ENCODE peak calls at places on chromosome 3, in five cellular contexts. N, V, G, O and U are unnamed samples. For H3K36me3 and H3K27me3, the result is how much of the 10 kb centered on the place peaks cover.

GRCh38 chr3:183244981-183245476 is 8.0 kb upstream of the B3GNT5 start:
- DNase-seq in N (no peak), V (no peak), G (no peak), O (peak), U (no peak)

GRCh38 chr3:56917740-56918568 is 116.2 kb upstream of the ARHGEF3 start:
- DNase-seq in N (no peak), V (no peak), G (no peak), O (no peak), U (no peak)

GRCh38 chr3:39261726-39262125 is 18.1 kb downstream of the CX3CR1 start:
- DNase-seq in N (no peak), V (no peak), G (no peak), O (no peak), U (no peak)

GRCh38 chr3:118991775-118992174 is 42.9 kb downstream of the IGSF11 start:
- DNase-seq in N (no peak), V (peak), G (no peak), O (no peak), U (no peak)

GRCh38 chr3:57062119-57062631 is 1.7 kb downstream of the SPATA12 start:
- DNase-seq in N (no peak), V (no peak), G (no peak), O (no peak), U (no peak)

GRCh38 chr3:94317054-94317453 is 254.2 kb downstream of the NSUN3 start:
- DNase-seq in N (no peak), V (no peak), G (no peak), O (no peak), U (no peak)

GRCh38 chr3:53375019-53375418 is 27.7 kb upstream of the DCP1A start:
- DNase-seq in N (no peak), V (peak), G (peak), O (peak), U (peak)

GRCh38 chr3:30587876-30588275 is 18.5 kb upstream of the TGFBR2 start:
- DNase-seq in N (no peak), V (no peak), G (no peak), O (no peak), U (no peak)

GRCh38 chr3:9028134-9028533 is 64.9 kb upstream of the RAD18 start:
- DNase-seq in N (no peak), V (peak), G (peak), O (peak), U (peak)

GRCh38 chr3:109184726-109185125 is 48.2 kb downstream of the C3orf85 start:
- DNase-seq in N (no peak), V (no peak), G (no peak), O (no peak), U (no peak)

GRCh38 chr3:161558256-161558655 is 61.6 kb downstream of the OTOL1 start:
- DNase-seq in N (no peak), V (no peak), G (no peak), O (no peak), U (peak)

GRCh38 chr3:18649666-18650363 is 224.7 kb upstream of the SATB1 start:
- DNase-seq in N (no peak), V (no peak), G (no peak), O (no peak), U (no peak)

GRCh38 chr3:182136008-182136910 is 424.5 kb downstream of the SOX2 start:
- DNase-seq in N (no peak), V (no peak), G (no peak), O (no peak), U (no peak)

GRCh38 chr3:151379083-151379734 is 5.3 kb downstream of the P2RY12 start:
- DNase-seq in N (no peak), V (no peak), G (peak), O (no peak), U (no peak)

GRCh38 chr3:72892870-72893269 is 5.0 kb downstream of the GXYLT2 start:
- DNase-seq in N (no peak), V (no peak), G (no peak), O (no peak), U (no peak)

GRCh38 chr3:8741581-8742355 is 8.2 kb downstream of the CAV3 start:
- DNase-seq in N (peak), V (no peak), G (peak), O (no peak), U (no peak)

GRCh38 chr3:4584537-4585249 is 91.5 kb downstream of the ITPR1 start:
- DNase-seq in N (no peak), V (no peak), G (peak), O (no peak), U (no peak)

GRCh38 chr3:182913889-182914288 is 66.4 kb downstream of the DCUN1D1 start:
- DNase-seq in N (no peak), V (no peak), G (no peak), O (no peak), U (no peak)

GRCh38 chr3:9080165-9080564 is 116.9 kb upstream of the RAD18 start:
- DNase-seq in N (no peak), V (no peak), G (peak), O (no peak), U (no peak)

GRCh38 chr3:107599755-107600122 is 77.0 kb downstream of the BBX start:
- DNase-seq in N (no peak), V (no peak), G (no peak), O (no peak), U (no peak)

GRCh38 chr3:12479919-12480425 is 4.3 kb upstream of the TSEN2 start:
- DNase-seq in N (no peak), V (peak), G (no peak), O (peak), U (no peak)

GRCh38 chr3:17412950-17413530 is 329.4 kb downstream of the TBC1D5 start:
- DNase-seq in N (no peak), V (no peak), G (peak), O (no peak), U (no peak)

GRCh38 chr3:179288845-179289244 is 34.0 kb upstream of the ZNF639 start:
- DNase-seq in N (no peak), V (no peak), G (no peak), O (no peak), U (no peak)

GRCh38 chr3:196789773-196790419 is 50.2 kb downstream of the PAK2 start:
- DNase-seq in N (no peak), V (no peak), G (no peak), O (no peak), U (no peak)

GRCh38 chr3:57088503-57088902 is 28.0 kb downstream of the SPATA12 start:
- DNase-seq in N (no peak), V (no peak), G (no peak), O (no peak), U (no peak)

GRCh38 chr3:73511555-73511954 is 113.2 kb downstream of the PDZRN3 start:
- DNase-seq in N (no peak), V (no peak), G (no peak), O (no peak), U (no peak)

GRCh38 chr3:135460273-135460672 is 505.3 kb upstream of the PPP2R3A start:
- DNase-seq in N (no peak), V (no peak), G (no peak), O (no peak), U (no peak)

GRCh38 chr3:67484085-67484484 is 170.3 kb downstream of the SUCLG2 start:
- DNase-seq in N (no peak), V (no peak), G (no peak), O (no peak), U (no peak)

GRCh38 chr3:111864821-111865656 is 6.0 kb downstream of the PHLDB2 start:
- DNase-seq in N (peak), V (no peak), G (peak), O (no peak), U (no peak)

GRCh38 chr3:171824824-171825221 is 14.5 kb upstream of the PLD1 start:
- DNase-seq in N (no peak), V (no peak), G (peak), O (no peak), U (no peak)

GRCh38 chr3:102791641-102792589 is 357.1 kb downstream of the ZPLD1 start:
- DNase-seq in N (peak), V (no peak), G (no peak), O (no peak), U (no peak)

GRCh38 chr3:120688121-120688520 is 6.1 kb upstream of the HGD start:
- DNase-seq in N (no peak), V (no peak), G (peak), O (no peak), U (no peak)

GRCh38 chr3:49703443-49703927 is 14.1 kb downstream of the RNF123 start:
- DNase-seq in N (no peak), V (peak), G (peak), O (peak), U (no peak)

GRCh38 chr3:53255775-53256703 is at the start of gene TKT:
- DNase-seq in N (peak), V (peak), G (peak), O (peak), U (peak)

GRCh38 chr3:76753599-76753998 is 286.3 kb upstream of the ROBO2 start:
- DNase-seq in N (no peak), V (no peak), G (no peak), O (no peak), U (no peak)

GRCh38 chr3:4107430-4107829 is 195.7 kb upstream of the SETMAR start:
- DNase-seq in N (no peak), V (no peak), G (no peak), O (no peak), U (no peak)

GRCh38 chr3:15217841-15218267 is 11.8 kb downstream of the CAPN7 start:
- DNase-seq in N (no peak), V (no peak), G (no peak), O (no peak), U (no peak)

GRCh38 chr3:15218689-15219088 is 12.6 kb downstream of the CAPN7 start:
- DNase-seq in N (no peak), V (no peak), G (no peak), O (no peak), U (no peak)

GRCh38 chr3:15215996-15216395 is 9.9 kb downstream of the CAPN7 start:
- DNase-seq in N (no peak), V (no peak), G (no peak), O (no peak), U (no peak)

GRCh38 chr3:15214758-15215157 is 8.7 kb downstream of the CAPN7 start:
- DNase-seq in N (no peak), V (no peak), G (no peak), O (no peak), U (no peak)

GRCh38 chr3:15217011-15217671 is 11.1 kb downstream of the CAPN7 start:
- DNase-seq in N (no peak), V (no peak), G (no peak), O (no peak), U (no peak)
- H3K36me3 ChIP-seq in N (under half), V (half or more), G (half or more), O (under half), U (under half)

DNA sequence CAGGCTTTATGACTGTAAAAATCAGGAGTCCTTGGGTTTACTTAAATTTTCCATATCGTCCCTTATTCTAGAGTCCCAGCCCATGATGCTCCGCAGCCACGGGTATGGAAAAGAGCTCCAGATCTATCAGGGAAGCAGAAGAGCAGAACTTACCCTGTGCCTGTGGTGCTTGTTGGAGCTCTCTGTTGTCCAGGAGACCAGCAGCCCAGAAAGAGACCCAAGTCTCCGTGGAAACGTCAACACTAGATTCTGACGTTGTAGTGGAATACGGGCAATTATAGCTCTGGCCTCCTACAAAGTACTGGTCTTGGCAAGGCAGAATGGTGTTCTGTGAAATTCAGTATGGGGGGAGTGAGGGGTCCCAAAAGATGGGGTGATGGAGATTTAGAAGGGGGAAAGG is 2.0 kb downstream of the GMNC start:
- DNase-seq in N (no peak), V (no peak), G (no peak), O (no peak), U (no peak)
- H3K27me3 ChIP-seq in N (under half), V (under half), G (under half), O (under half), U (under half)

GRCh38 chr3:197880361-197881339 is 69.3 kb upstream of the RPL35A start:
- DNase-seq in N (no peak), V (no peak), G (no peak), O (no peak), U (no peak)

GRCh38 chr3:197881601-197882000 is 68.4 kb upstream of the RPL35A start:
- DNase-seq in N (no peak), V (no peak), G (no peak), O (no peak), U (no peak)

GRCh38 chr3:197883541-197883940 is 66.4 kb upstream of the RPL35A start:
- DNase-seq in N (no peak), V (no peak), G (no peak), O (no peak), U (no peak)

GRCh38 chr3:197878427-197878826 is 71.6 kb upstream of the RPL35A start:
- DNase-seq in N (no peak), V (no peak), G (no peak), O (no peak), U (no peak)

GRCh38 chr3:197882580-197882979 is 67.4 kb upstream of the RPL35A start:
- DNase-seq in N (no peak), V (no peak), G (no peak), O (no peak), U (no peak)
- H3K36me3 ChIP-seq in N (under half), V (half or more), G (under half), O (under half), U (under half)

GRCh38 chr3:46884427-46884826 is 6.9 kb downstream of the PTH1R start:
- DNase-seq in N (no peak), V (no peak), G (no peak), O (no peak), U (no peak)

GRCh38 chr3:46881819-46882376 is 4.4 kb downstream of the PTH1R start:
- DNase-seq in N (no peak), V (no peak), G (no peak), O (no peak), U (no peak)

GRCh38 chr3:46883252-46884185 is 6.0 kb downstream of the PTH1R start:
- DNase-seq in N (no peak), V (no peak), G (no peak), O (no peak), U (no peak)

GRCh38 chr3:46880884-46881818 is 3.6 kb downstream of the PTH1R start:
- DNase-seq in N (no peak), V (no peak), G (no peak), O (no peak), U (no peak)

GRCh38 chr3:46882377-46883015 is 5.0 kb downstream of the PTH1R start:
- DNase-seq in N (no peak), V (no peak), G (no peak), O (no peak), U (no peak)
- H3K27me3 ChIP-seq in N (under half), V (under half), G (under half), O (under half), U (under half)

GRCh38 chr3:55474213-55474632 is 12.9 kb downstream of the WNT5A start:
- DNase-seq in N (no peak), V (no peak), G (no peak), O (no peak), U (no peak)

GRCh38 chr3:55473788-55474187 is 13.3 kb downstream of the WNT5A start:
- DNase-seq in N (no peak), V (no peak), G (no peak), O (no peak), U (no peak)

GRCh38 chr3:55481067-55481917 is 5.8 kb downstream of the WNT5A start:
- DNase-seq in N (peak), V (no peak), G (peak), O (no peak), U (no peak)

GRCh38 chr3:55476515-55476914 is 10.6 kb downstream of the WNT5A start:
- DNase-seq in N (peak), V (no peak), G (peak), O (no peak), U (no peak)

GRCh38 chr3:55477306-55478010 is 9.6 kb downstream of the WNT5A start:
- DNase-seq in N (no peak), V (no peak), G (no peak), O (no peak), U (no peak)
- H3K36me3 ChIP-seq in N (under half), V (under half), G (under half), O (under half), U (under half)

DNA sequence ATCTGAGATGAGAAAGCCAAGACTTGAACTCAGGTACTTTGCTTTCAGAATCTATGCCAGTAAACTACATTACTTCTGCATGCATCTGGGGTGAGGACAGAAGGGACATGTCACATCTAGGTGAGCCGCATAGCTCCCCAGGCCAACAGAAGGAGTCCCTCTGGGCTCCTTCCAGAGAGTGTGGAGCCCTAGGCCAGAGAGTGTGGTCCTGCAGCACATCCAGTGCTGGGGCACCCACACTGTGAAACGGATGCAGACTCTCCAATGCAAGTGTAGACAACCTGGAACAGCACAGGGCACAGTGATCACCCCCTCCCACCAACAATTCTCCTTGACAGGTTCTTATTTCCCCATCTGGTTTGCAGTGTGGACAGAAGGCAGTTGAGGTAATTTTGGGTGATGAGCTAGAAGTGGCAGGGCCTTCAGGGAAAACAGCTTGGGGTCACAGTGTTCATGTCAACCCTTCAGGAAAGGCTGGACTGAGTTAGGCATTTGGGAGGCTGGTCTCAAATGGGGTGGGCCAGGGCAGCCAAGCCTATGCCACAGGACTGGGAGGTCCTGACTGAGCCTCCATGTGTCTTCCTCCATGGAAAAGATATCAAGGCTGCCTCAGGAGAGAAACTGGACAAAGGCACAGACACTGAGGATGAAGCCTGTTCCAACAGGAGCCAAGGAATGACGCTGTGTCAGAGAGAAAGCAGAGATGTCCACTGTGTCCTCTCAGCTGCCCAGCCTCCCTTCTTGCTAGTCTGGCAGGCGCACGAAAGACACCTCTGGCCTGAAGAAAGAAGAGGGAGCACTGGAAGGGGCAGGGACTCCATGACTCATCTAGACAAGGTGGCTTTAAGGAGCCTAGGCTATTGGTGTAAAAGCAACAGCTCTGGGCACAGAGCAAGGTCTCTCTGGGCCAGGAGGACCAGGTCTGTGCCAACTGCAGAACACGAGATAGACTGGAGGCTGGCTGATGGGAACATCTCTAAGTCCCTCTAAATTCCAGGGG is 1.7 kb downstream of the PLCD1 start:
- DNase-seq in N (no peak), V (no peak), G (no peak), O (no peak), U (no peak)
- H3K27me3 ChIP-seq in N (under half), V (under half), G (under half), O (under half), U (under half)

DNA sequence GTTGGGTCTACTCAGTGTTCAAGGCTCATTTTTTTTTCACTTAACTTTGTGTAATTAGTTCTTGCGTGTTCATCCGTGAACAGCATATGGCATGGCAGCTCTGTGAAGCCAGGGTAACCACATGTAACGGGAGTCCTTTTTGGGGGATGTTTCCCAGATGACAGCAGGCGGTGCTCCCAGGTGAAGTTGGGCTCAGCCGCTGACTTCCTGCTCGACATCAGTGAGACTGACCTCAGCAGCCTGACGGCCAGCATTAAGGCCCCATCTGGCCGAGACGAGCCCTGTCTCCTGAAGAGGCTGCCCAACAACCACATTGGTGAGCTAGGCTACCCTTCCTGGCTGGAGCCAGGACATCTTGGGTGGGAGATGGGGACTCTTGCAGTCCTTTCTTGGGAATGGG is 62.7 kb downstream of the DNASE1L3 start:
- DNase-seq in N (no peak), V (no peak), G (no peak), O (no peak), U (no peak)
- H3K36me3 ChIP-seq in N (half or more), V (half or more), G (half or more), O (under half), U (half or more)

DNA sequence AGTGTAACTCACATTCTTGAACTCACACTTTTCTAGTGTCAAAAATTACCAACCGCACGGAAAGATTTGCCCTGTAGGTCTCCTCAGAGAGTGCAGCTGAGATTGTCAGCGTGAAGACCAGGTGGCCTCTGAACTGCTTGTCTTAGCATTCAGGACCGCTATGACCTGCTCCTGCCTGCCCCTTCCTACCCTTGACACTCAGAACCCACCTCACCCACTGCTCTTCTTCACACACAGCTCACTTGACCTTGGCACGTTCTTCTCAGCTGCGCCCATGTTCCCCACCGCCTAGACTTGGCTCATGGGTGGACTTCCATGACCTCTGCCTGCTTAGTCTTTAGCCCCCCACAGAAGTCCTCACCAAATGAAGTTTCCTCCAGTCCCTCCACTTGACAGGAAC is 221.2 kb downstream of the OPA1 start:
- DNase-seq in N (no peak), V (no peak), G (no peak), O (no peak), U (no peak)
- H3K27me3 ChIP-seq in N (under half), V (under half), G (under half), O (under half), U (under half)

GRCh38 chr3:129474986-129475804 is 35.2 kb downstream of the IFT122 start:
- DNase-seq in N (no peak), V (no peak), G (no peak), O (no peak), U (no peak)

GRCh38 chr3:129473067-129473765 is 33.2 kb downstream of the IFT122 start:
- DNase-seq in N (no peak), V (no peak), G (no peak), O (no peak), U (peak)

GRCh38 chr3:129473766-129474152 is 33.7 kb downstream of the IFT122 start:
- DNase-seq in N (no peak), V (no peak), G (no peak), O (no peak), U (no peak)

GRCh38 chr3:129475863-129476262 is 35.8 kb downstream of the IFT122 start:
- DNase-seq in N (no peak), V (no peak), G (no peak), O (no peak), U (no peak)

GRCh38 chr3:129476586-129476985 is 36.6 kb downstream of the IFT122 start:
- DNase-seq in N (no peak), V (no peak), G (no peak), O (no peak), U (no peak)
- H3K36me3 ChIP-seq in N (under half), V (half or more), G (under half), O (under half), U (under half)